ENCODE peak calls at places on chromosomes 16 and 17, in seven cellular contexts. L is thyroid gland; X is CD8-positive, alpha-beta T cell; B is Caco-2; O is A549; C is neural progenitor cell; I is heart right ventricle. A is an unnamed sample.
A peak's percentile ranks its signal among the peaks of the same experiment; 100 is the strongest.

GRCh38 chr17:77375917-77376651 is 235.3 kb downstream of the SEC14L1 start:
- DNase-seq in L (no peak), X (peak; percentile 79), B (no peak), O (no peak), C (peak; percentile 42), I (no peak), A (no peak)

GRCh38 chr16:1097800-1098199 is 1.8 kb upstream of the C1QTNF8 start:
- DNase-seq in L (no peak), X (no peak), B (no peak), O (no peak), C (no peak), I (peak; percentile 77), A (no peak)

GRCh38 chr17:82376042-82376730 is 4.6 kb downstream of the UTS2R start:
- DNase-seq in L (no peak), X (no peak), B (no peak), O (no peak), C (no peak), I (no peak), A (no peak)

GRCh38 chr17:77810536-77810935 is 148.0 kb upstream of the TNRC6C start:
- DNase-seq in L (no peak), X (no peak), B (no peak), O (no peak), C (no peak), I (peak; percentile 53), A (no peak)

GRCh38 chr17:56142781-56143180 is 10.5 kb upstream of the ANKFN1 start:
- DNase-seq in L (no peak), X (no peak), B (no peak), O (no peak), C (no peak), I (no peak), A (no peak)

GRCh38 chr17:3558603-3559269 is 1.1 kb upstream of the TRPV3 start:
- DNase-seq in L (no peak), X (peak; percentile 20), B (no peak), O (no peak), C (no peak), I (no peak), A (no peak)

GRCh38 chr17:75776399-75777242 is 8.0 kb upstream of the UNK start:
- DNase-seq in L (peak; percentile 36), X (peak; percentile 24), B (no peak), O (no peak), C (no peak), I (no peak), A (no peak)

GRCh38 chr16:89290887-89291286 is 73.4 kb downstream of the ZNF778 start:
- DNase-seq in L (no peak), X (no peak), B (no peak), O (no peak), C (peak; percentile 82), I (no peak), A (no peak)

GRCh38 chr17:82705756-82706155 is 7.3 kb upstream of the RAB40B start:
- DNase-seq in L (no peak), X (no peak), B (no peak), O (no peak), C (no peak), I (no peak), A (no peak)

GRCh38 chr17:30981531-30982519 is 11.0 kb downstream of the RNF135 start:
- DNase-seq in L (peak; percentile 19), X (no peak), B (no peak), O (no peak), C (no peak), I (no peak), A (no peak)

GRCh38 chr16:27230562-27230991 is 27.3 kb downstream of the KDM8 start:
- DNase-seq in L (no peak), X (peak; percentile 83), B (no peak), O (no peak), C (no peak), I (no peak), A (no peak)
- TF ChIP-seq CTCF in L (no peak), X (peak; percentile 44), B (no peak), O (no peak), C (peak; percentile 4), I (no peak), A (no peak)

GRCh38 chr17:67067571-67068517 is 23.5 kb downstream of the CACNG1 start:
- DNase-seq in L (no peak), X (no peak), B (no peak), O (no peak), C (no peak), I (no peak), A (no peak)
- H3K4me1 ChIP-seq in L (no peaks in the 10 kb centered on the region), X (no peaks in the 10 kb centered on the region), B (peaks cover 10% of the 10 kb centered on the region), O (no peaks in the 10 kb centered on the region), C (peaks cover 24% of the 10 kb centered on the region), I (no peaks in the 10 kb centered on the region), A (no peaks in the 10 kb centered on the region)

DNA sequence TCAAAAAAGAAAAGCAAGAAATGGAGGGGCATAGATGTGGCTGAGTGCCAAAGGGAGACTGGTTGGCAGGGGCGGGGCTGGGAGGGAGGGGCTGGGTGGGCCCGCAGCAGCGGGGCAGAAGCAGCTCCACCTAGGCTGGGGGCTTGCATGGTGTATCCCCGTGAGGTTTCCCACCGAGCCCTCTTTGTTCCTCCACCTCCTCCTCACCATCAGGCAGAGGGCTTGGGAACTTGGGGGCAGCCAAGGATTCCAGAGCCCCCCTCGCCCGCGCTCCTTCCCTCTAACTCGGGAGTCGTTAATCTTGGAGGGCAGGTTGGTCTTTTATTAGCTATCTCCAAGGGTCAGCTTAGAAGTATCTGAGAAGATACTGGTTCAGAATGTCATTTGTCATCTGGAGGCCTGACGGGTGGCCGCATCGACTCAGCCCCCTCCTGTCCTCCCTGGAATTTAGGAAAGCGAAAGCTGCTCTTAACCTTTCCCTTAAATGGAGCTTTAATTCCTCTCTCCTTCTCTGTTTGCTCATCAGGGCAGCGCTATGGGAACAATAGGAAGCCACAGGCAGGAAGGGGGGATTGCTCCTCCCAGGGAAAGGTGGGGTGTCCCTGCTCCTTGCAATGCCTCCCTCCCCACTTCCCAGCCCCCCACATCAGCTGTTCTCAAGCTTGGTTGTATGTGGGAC is 274.3 kb upstream of the XYLT1 start:
- DNase-seq in L (no peak), X (no peak), B (no peak), O (no peak), C (peak; percentile 76), I (no peak), A (no peak)
- H3K4me3 ChIP-seq in L (no peak overlapping the region), X (no peak overlapping the region), B (no peak overlapping the region), O (no peak overlapping the region), C (peak overlapping the region; percentile 38), I (no peak overlapping the region), A (peak overlapping the region; percentile 53)

GRCh38 chr17:40862985-40863733 is 3.9 kb downstream of the KRT12 start:
- DNase-seq in L (peak; percentile 6), X (no peak), B (no peak), O (no peak), C (peak; percentile 65), I (no peak), A (no peak)
- TF ChIP-seq CTCF in L (no peak), X (no peak), B (no peak), O (no peak), C (peak; percentile 56), I (peak; percentile 5), A (no peak)

GRCh38 chr16:81001330-81001729 is 5.4 kb downstream of the CMC2 start:
- DNase-seq in L (no peak), X (no peak), B (no peak), O (no peak), C (no peak), I (no peak), A (no peak)
- H3K4me1 ChIP-seq in L (peaks cover 10% of the 10 kb centered on the region), X (peaks cover 31% of the 10 kb centered on the region), B (peaks cover 42% of the 10 kb centered on the region), O (peaks cover 31% of the 10 kb centered on the region), C (peaks cover 11% of the 10 kb centered on the region), I (peaks cover 25% of the 10 kb centered on the region), A (peaks cover 30% of the 10 kb centered on the region)

GRCh38 chr17:79927688-79928501 is 88.7 kb upstream of the CBX4 start:
- DNase-seq in L (peak; percentile 65), X (no peak), B (no peak), O (no peak), C (no peak), I (no peak), A (no peak)
- H3K4me3 ChIP-seq in L (no peak overlapping the region), X (no peak overlapping the region), B (no peak overlapping the region), O (no peak overlapping the region), C (no peak overlapping the region), I (no peak overlapping the region), A (no peak overlapping the region)

DNA sequence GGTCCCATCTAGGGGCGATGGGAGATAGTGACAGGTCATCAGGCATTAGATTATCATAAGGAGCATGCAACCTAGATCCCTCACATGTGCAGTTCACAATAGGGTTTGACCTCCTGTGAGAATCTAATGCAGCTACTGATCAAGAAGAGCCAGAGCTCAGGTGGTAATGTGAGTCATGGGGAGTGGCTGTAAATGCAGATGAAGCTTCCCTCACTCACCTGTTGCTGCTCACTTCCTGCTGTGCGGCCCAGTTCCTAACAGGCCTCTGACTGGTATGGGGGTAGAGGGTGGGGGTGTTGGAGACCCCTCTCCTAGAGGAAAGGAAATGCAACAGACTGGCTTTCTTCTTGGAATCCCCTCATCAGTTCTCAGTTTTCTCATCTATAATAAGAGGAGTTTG is 131.4 kb downstream of the CA10 start:
- DNase-seq in L (no peak), X (no peak), B (no peak), O (no peak), C (no peak), I (no peak), A (no peak)
- TF ChIP-seq CTCF in L (no peak), X (no peak), B (no peak), O (no peak), C (no peak), I (no peak), A (no peak)

A was measured in esophagus muscularis mucosa.